ENCODE peak calls at places on chromosomes 3 and 15, in six cellular contexts. One of them, this sample, is unnamed.

GRCh38 chr15:55587321-55588069 is 650 bp downstream of the PYGO1 start:
- DNase-seq in neuronal stem cell: peak; percentile 59
- DNase-seq in keratinocyte: no peak
- DNase-seq in GM23338: peak; percentile 67
- DNase-seq in IMR-90: peak; percentile 47
- DNase-seq in GM23248: peak; percentile 77
- DNase-seq in this sample: peak; percentile 30

GRCh38 chr3:39707314-39707909 is 102.0 kb upstream of the MYRIP start:
- DNase-seq in neuronal stem cell: peak; percentile 24
- DNase-seq in keratinocyte: no peak
- DNase-seq in GM23338: peak; percentile 68
- DNase-seq in IMR-90: peak; percentile 10
- DNase-seq in GM23248: peak; percentile 67
- DNase-seq in this sample: no peak

GRCh38 chr3:25384471-25384870 is 43.6 kb upstream of the RARB start:
- DNase-seq in neuronal stem cell: no peak
- DNase-seq in keratinocyte: no peak
- DNase-seq in GM23338: no peak
- DNase-seq in IMR-90: no peak
- DNase-seq in GM23248: no peak
- DNase-seq in this sample: no peak

GRCh38 chr3:2958553-2958952 is 151.6 kb downstream of the IL5RA start:
- DNase-seq in neuronal stem cell: no peak
- DNase-seq in keratinocyte: no peak
- DNase-seq in GM23338: no peak
- DNase-seq in IMR-90: no peak
- DNase-seq in GM23248: no peak
- DNase-seq in this sample: no peak

GRCh38 chr3:33063651-33064051 is 33.3 kb downstream of the GLB1 start:
- DNase-seq in neuronal stem cell: no peak
- DNase-seq in keratinocyte: no peak
- DNase-seq in GM23338: no peak
- DNase-seq in IMR-90: peak; percentile 23
- DNase-seq in GM23248: peak; percentile 82
- DNase-seq in this sample: no peak

GRCh38 chr3:108404409-108404808 is 106.0 kb downstream of the MYH15 start:
- DNase-seq in neuronal stem cell: no peak
- DNase-seq in keratinocyte: no peak
- DNase-seq in GM23338: no peak
- DNase-seq in IMR-90: peak; percentile 42
- DNase-seq in GM23248: peak; percentile 28
- DNase-seq in this sample: no peak

GRCh38 chr15:76060098-76060989 is 559 bp downstream of the TMEM266 start:
- DNase-seq in neuronal stem cell: no peak
- DNase-seq in keratinocyte: no peak
- DNase-seq in GM23338: no peak
- DNase-seq in IMR-90: no peak
- DNase-seq in GM23248: no peak
- DNase-seq in this sample: no peak

GRCh38 chr15:37837276-37837675 is 97.2 kb upstream of the TMCO5A start:
- DNase-seq in neuronal stem cell: no peak
- DNase-seq in keratinocyte: no peak
- DNase-seq in GM23338: no peak
- DNase-seq in IMR-90: peak; percentile 49
- DNase-seq in GM23248: peak; percentile 24
- DNase-seq in this sample: no peak

GRCh38 chr15:45121706-45122417 is 7.7 kb downstream of the DUOXA2 start:
- DNase-seq in neuronal stem cell: no peak
- DNase-seq in keratinocyte: no peak
- DNase-seq in GM23338: no peak
- DNase-seq in IMR-90: peak; percentile 89
- DNase-seq in GM23248: peak; percentile 96
- DNase-seq in this sample: peak; percentile 64

GRCh38 chr3:150786791-150787190 is 23.8 kb upstream of the SIAH2 start:
- DNase-seq in neuronal stem cell: no peak
- DNase-seq in keratinocyte: no peak
- DNase-seq in GM23338: no peak
- DNase-seq in IMR-90: no peak
- DNase-seq in GM23248: peak; percentile 45
- DNase-seq in this sample: peak; percentile 80

GRCh38 chr3:32703491-32703968 is 18.5 kb downstream of the CNOT10 start:
- DNase-seq in neuronal stem cell: no peak
- DNase-seq in keratinocyte: no peak
- DNase-seq in GM23338: no peak
- DNase-seq in IMR-90: peak; percentile 28
- DNase-seq in GM23248: no peak
- DNase-seq in this sample: no peak

GRCh38 chr3:5694267-5694666 is 506.8 kb downstream of the EDEM1 start:
- DNase-seq in neuronal stem cell: no peak
- DNase-seq in keratinocyte: no peak
- DNase-seq in GM23338: no peak
- DNase-seq in IMR-90: no peak
- DNase-seq in GM23248: no peak
- DNase-seq in this sample: no peak

GRCh38 chr3:147411235-147411607 is 2.1 kb downstream of the ZIC1 start:
- DNase-seq in neuronal stem cell: peak; percentile 44
- DNase-seq in keratinocyte: no peak
- DNase-seq in GM23338: peak; percentile 52
- DNase-seq in IMR-90: peak; percentile 7
- DNase-seq in GM23248: peak; percentile 84
- DNase-seq in this sample: no peak

GRCh38 chr15:23910030-23910429 is 222.9 kb upstream of the NDN start:
- DNase-seq in neuronal stem cell: no peak
- DNase-seq in keratinocyte: no peak
- DNase-seq in GM23338: peak; percentile 5
- DNase-seq in IMR-90: no peak
- DNase-seq in GM23248: no peak
- DNase-seq in this sample: no peak

GRCh38 chr3:48709051-48709461 is 8.0 kb downstream of the IP6K2 start:
- DNase-seq in neuronal stem cell: no peak
- DNase-seq in keratinocyte: peak; percentile 58
- DNase-seq in GM23338: no peak
- DNase-seq in IMR-90: no peak
- DNase-seq in GM23248: peak; percentile 69
- DNase-seq in this sample: no peak

GRCh38 chr15:78914027-78914764 is 30.6 kb downstream of the CTSH start:
- DNase-seq in neuronal stem cell: no peak
- DNase-seq in keratinocyte: no peak
- DNase-seq in GM23338: peak; percentile 70
- DNase-seq in IMR-90: no peak
- DNase-seq in GM23248: peak; percentile 66
- DNase-seq in this sample: no peak

GRCh38 chr15:63833246-63833696 is 477 bp downstream of the HERC1 start:
- DNase-seq in neuronal stem cell: peak; percentile 48
- DNase-seq in keratinocyte: no peak
- DNase-seq in GM23338: peak; percentile 65
- DNase-seq in IMR-90: peak; percentile 36
- DNase-seq in GM23248: peak; percentile 83
- DNase-seq in this sample: peak; percentile 37

GRCh38 chr15:78909791-78910228 is 35.0 kb downstream of the CTSH start:
- DNase-seq in neuronal stem cell: peak; percentile 68
- DNase-seq in keratinocyte: no peak
- DNase-seq in GM23338: peak; percentile 84
- DNase-seq in IMR-90: peak; percentile 45
- DNase-seq in GM23248: peak; percentile 69
- DNase-seq in this sample: no peak

GRCh38 chr3:196837819-196838420 is 29.8 kb upstream of the SENP5 start:
- DNase-seq in neuronal stem cell: peak; percentile 30
- DNase-seq in keratinocyte: peak; percentile 17
- DNase-seq in GM23338: peak; percentile 88
- DNase-seq in IMR-90: peak; percentile 54
- DNase-seq in GM23248: peak; percentile 68
- DNase-seq in this sample: peak; percentile 50

GRCh38 chr3:196268270-196269163 is 19.0 kb downstream of the PCYT1A start:
- DNase-seq in neuronal stem cell: no peak
- DNase-seq in keratinocyte: peak; percentile 72
- DNase-seq in GM23338: peak; percentile 48
- DNase-seq in IMR-90: peak; percentile 75
- DNase-seq in GM23248: peak; percentile 86
- DNase-seq in this sample: peak; percentile 83

GRCh38 chr3:169278092-169278491 is 385.4 kb downstream of the MECOM start:
- DNase-seq in neuronal stem cell: no peak
- DNase-seq in keratinocyte: no peak
- DNase-seq in GM23338: no peak
- DNase-seq in IMR-90: no peak
- DNase-seq in GM23248: no peak
- DNase-seq in this sample: no peak

GRCh38 chr3:174951023-174951422 is 91.9 kb downstream of the NAALADL2 start:
- DNase-seq in neuronal stem cell: no peak
- DNase-seq in keratinocyte: peak; percentile 69
- DNase-seq in GM23338: no peak
- DNase-seq in IMR-90: peak; percentile 91
- DNase-seq in GM23248: peak; percentile 78
- DNase-seq in this sample: peak; percentile 87

GRCh38 chr15:58932791-58933310 is 628 bp downstream of the SLTM start:
- DNase-seq in neuronal stem cell: no peak
- DNase-seq in keratinocyte: no peak
- DNase-seq in GM23338: peak; percentile 42
- DNase-seq in IMR-90: no peak
- DNase-seq in GM23248: peak; percentile 75
- DNase-seq in this sample: no peak

GRCh38 chr3:95911767-95912166 is 902.6 kb upstream of the EPHA6 start:
- DNase-seq in neuronal stem cell: no peak
- DNase-seq in keratinocyte: no peak
- DNase-seq in GM23338: no peak
- DNase-seq in IMR-90: no peak
- DNase-seq in GM23248: no peak
- DNase-seq in this sample: no peak

GRCh38 chr3:64684715-64685261 is 3.0 kb downstream of the ADAMTS9 start:
- DNase-seq in neuronal stem cell: peak; percentile 53
- DNase-seq in keratinocyte: no peak
- DNase-seq in GM23338: peak; percentile 60
- DNase-seq in IMR-90: peak; percentile 46
- DNase-seq in GM23248: peak; percentile 67
- DNase-seq in this sample: peak; percentile 30

GRCh38 chr3:190645932-190646331 is 132.0 kb downstream of the IL1RAP start:
- DNase-seq in neuronal stem cell: no peak
- DNase-seq in keratinocyte: no peak
- DNase-seq in GM23338: peak; percentile 62
- DNase-seq in IMR-90: no peak
- DNase-seq in GM23248: no peak
- DNase-seq in this sample: no peak

GRCh38 chr3:167870743-167871142 is 135.2 kb downstream of the SERPINI1 start:
- DNase-seq in neuronal stem cell: no peak
- DNase-seq in keratinocyte: no peak
- DNase-seq in GM23338: no peak
- DNase-seq in IMR-90: no peak
- DNase-seq in GM23248: no peak
- DNase-seq in this sample: no peak

GRCh38 chr15:90003736-90004135 is 2.6 kb downstream of the ZNF710 start:
- DNase-seq in neuronal stem cell: no peak
- DNase-seq in keratinocyte: no peak
- DNase-seq in GM23338: no peak
- DNase-seq in IMR-90: no peak
- DNase-seq in GM23248: no peak
- DNase-seq in this sample: no peak
- H3K4me3 ChIP-seq in neuronal stem cell: no peak overlapping the region
- H3K4me3 ChIP-seq in keratinocyte: peak overlapping the region; percentile 52
- H3K4me3 ChIP-seq in GM23338: no peak overlapping the region
- H3K4me3 ChIP-seq in IMR-90: no peak overlapping the region
- H3K4me3 ChIP-seq in GM23248: peak overlapping the region; percentile 36
- H3K4me3 ChIP-seq in this sample: peak overlapping the region; percentile 36

GRCh38 chr3:35900079-35900478 is 260.8 kb downstream of the ARPP21 start:
- DNase-seq in neuronal stem cell: no peak
- DNase-seq in keratinocyte: no peak
- DNase-seq in GM23338: peak; percentile 67
- DNase-seq in IMR-90: no peak
- DNase-seq in GM23248: no peak
- DNase-seq in this sample: no peak

DNA sequence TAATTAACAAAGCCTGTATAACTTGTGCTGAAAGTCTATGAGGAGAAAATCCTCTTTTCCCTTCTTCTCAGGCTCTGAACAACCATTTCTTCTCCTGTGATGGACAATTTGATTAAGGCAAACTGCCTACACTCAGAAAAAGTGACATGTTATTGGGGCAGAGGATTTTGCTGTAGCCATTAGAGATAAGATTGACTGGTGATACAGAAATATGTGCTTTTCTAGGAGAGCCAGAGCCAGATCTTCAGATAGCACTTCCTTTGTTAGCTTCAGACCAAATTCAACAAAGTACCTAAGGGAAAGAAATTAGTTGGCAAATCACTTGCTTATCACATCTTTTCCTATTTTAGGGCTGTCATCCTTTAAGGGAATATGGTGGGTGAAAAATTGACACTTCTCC is 259.9 kb downstream of the ARPP21 start:
- DNase-seq in neuronal stem cell: no peak
- DNase-seq in keratinocyte: no peak
- DNase-seq in GM23338: no peak
- DNase-seq in IMR-90: no peak
- DNase-seq in GM23248: no peak
- DNase-seq in this sample: no peak
- H2AFZ ChIP-seq in neuronal stem cell: no peak overlapping the region
- H2AFZ ChIP-seq in keratinocyte: no peak overlapping the region
- H2AFZ ChIP-seq in GM23338: peak overlapping the region; percentile 49
- H2AFZ ChIP-seq in IMR-90: no peak overlapping the region
- H2AFZ ChIP-seq in GM23248: no peak overlapping the region
- H2AFZ ChIP-seq in this sample: no peak overlapping the region

DNA sequence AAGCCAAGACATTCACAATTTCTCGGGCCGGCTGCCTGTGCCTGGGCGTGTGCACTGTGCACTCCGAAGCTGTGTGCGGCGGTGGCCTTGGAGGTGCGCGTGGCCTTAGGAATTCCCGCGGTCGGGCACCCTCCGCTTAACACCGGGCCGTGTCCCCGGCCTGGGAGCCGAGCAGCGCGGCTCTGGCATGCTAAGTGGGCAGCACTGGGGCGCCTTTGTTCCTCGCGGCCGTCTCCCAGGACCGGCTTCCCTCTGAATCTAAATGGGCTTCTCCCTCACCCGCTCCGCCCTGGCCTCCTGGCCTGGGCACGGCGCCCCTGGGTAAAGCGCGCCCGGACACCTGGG is 498 bp upstream of the ARNT2 start:
- DNase-seq in neuronal stem cell: peak; percentile 49
- DNase-seq in keratinocyte: no peak
- DNase-seq in GM23338: peak; percentile 66
- DNase-seq in IMR-90: no peak
- DNase-seq in GM23248: no peak
- DNase-seq in this sample: no peak
- H3K27me3 ChIP-seq in neuronal stem cell: no peaks in the 10 kb centered on the region
- H3K27me3 ChIP-seq in keratinocyte: peaks cover 63% of the 10 kb centered on the region
- H3K27me3 ChIP-seq in GM23338: peaks cover 34% of the 10 kb centered on the region
- H3K27me3 ChIP-seq in IMR-90: no peaks in the 10 kb centered on the region
- H3K27me3 ChIP-seq in GM23248: no peaks in the 10 kb centered on the region
- H3K27me3 ChIP-seq in this sample: peaks cover 60% of the 10 kb centered on the region

GRCh38 chr3:12886106-12886679 is 44.8 kb upstream of the RPL32 start:
- DNase-seq in neuronal stem cell: no peak
- DNase-seq in keratinocyte: no peak
- DNase-seq in GM23338: no peak
- DNase-seq in IMR-90: no peak
- DNase-seq in GM23248: no peak
- DNase-seq in this sample: no peak
- H3K4me3 ChIP-seq in neuronal stem cell: no peak overlapping the region
- H3K4me3 ChIP-seq in keratinocyte: no peak overlapping the region
- H3K4me3 ChIP-seq in GM23338: no peak overlapping the region
- H3K4me3 ChIP-seq in IMR-90: no peak overlapping the region
- H3K4me3 ChIP-seq in GM23248: no peak overlapping the region
- H3K4me3 ChIP-seq in this sample: no peak overlapping the region

GRCh38 chr3:179286331-179286730 is 35.4 kb upstream of the KCNMB3 start:
- DNase-seq in neuronal stem cell: no peak
- DNase-seq in keratinocyte: no peak
- DNase-seq in GM23338: no peak
- DNase-seq in IMR-90: no peak
- DNase-seq in GM23248: no peak
- DNase-seq in this sample: no peak
- H2AFZ ChIP-seq in neuronal stem cell: no peak overlapping the region
- H2AFZ ChIP-seq in keratinocyte: no peak overlapping the region
- H2AFZ ChIP-seq in GM23338: no peak overlapping the region
- H2AFZ ChIP-seq in IMR-90: no peak overlapping the region
- H2AFZ ChIP-seq in GM23248: peak overlapping the region; percentile 62
- H2AFZ ChIP-seq in this sample: no peak overlapping the region

GRCh38 chr3:9820543-9820942 is 10.5 kb downstream of the TTLL3 start:
- DNase-seq in neuronal stem cell: no peak
- DNase-seq in keratinocyte: no peak
- DNase-seq in GM23338: no peak
- DNase-seq in IMR-90: no peak
- DNase-seq in GM23248: no peak
- DNase-seq in this sample: no peak
- H3K27me3 ChIP-seq in neuronal stem cell: no peaks in the 10 kb centered on the region
- H3K27me3 ChIP-seq in keratinocyte: no peaks in the 10 kb centered on the region
- H3K27me3 ChIP-seq in GM23338: no peaks in the 10 kb centered on the region
- H3K27me3 ChIP-seq in IMR-90: no peaks in the 10 kb centered on the region
- H3K27me3 ChIP-seq in GM23248: no peaks in the 10 kb centered on the region
- H3K27me3 ChIP-seq in this sample: no peaks in the 10 kb centered on the region